ENCODE peak calls at places on chromosomes 12 and 14, in eight cellular contexts. Q, V, X, N, K, E, G and M are unnamed samples.

GRCh38 chr12:12734561-12735071 is 17.4 kb downstream of the CDKN1B start:
- DNase-seq in G (no peak), K (no peak), E (no peak), Q (no peak), V (no peak), X (no peak), N (peak; percentile 75), M (no peak)

GRCh38 chr12:106252056-106252455 is 4.2 kb upstream of the CKAP4 start:
- DNase-seq in E (no peak), V (no peak), Q (no peak), G (no peak), X (no peak), K (no peak), N (no peak), M (no peak)

GRCh38 chr12:125355614-125356013 is 290.4 kb downstream of the AACS start:
- DNase-seq in Q (no peak), K (no peak), X (no peak), V (no peak), G (no peak), E (no peak), N (no peak), M (no peak)

GRCh38 chr12:7155471-7156034 is 25.4 kb downstream of the CLSTN3 start:
- DNase-seq in G (no peak), K (no peak), N (no peak), V (no peak), Q (no peak), E (no peak), X (no peak), M (no peak)

GRCh38 chr14:79011091-79011919 is 841.1 kb downstream of the NRXN3 start:
- DNase-seq in N (peak; percentile 84), Q (no peak), E (no peak), G (no peak), K (no peak), X (no peak), V (peak; percentile 76), M (no peak)

GRCh38 chr12:122870867-122871664 is 24.9 kb downstream of the VPS37B start:
- DNase-seq in K (no peak), G (no peak), V (peak; percentile 87), N (peak; percentile 70), Q (no peak), X (no peak), E (peak; percentile 20), M (no peak)

GRCh38 chr14:87076146-87076545 is 916.8 kb downstream of the GALC start:
- DNase-seq in G (no peak), E (no peak), K (no peak), V (no peak), X (no peak), N (no peak), Q (no peak), M (no peak)

GRCh38 chr12:79347852-79348251 is 342.9 kb downstream of the PAWR start:
- DNase-seq in V (peak; percentile 11), G (no peak), N (no peak), E (no peak), X (no peak), K (no peak), Q (no peak), M (no peak)

GRCh38 chr14:100065942-100066574 is 836 bp downstream of the EVL start:
- DNase-seq in N (no peak), G (no peak), E (no peak), Q (no peak), V (no peak), K (peak; percentile 82), X (no peak), M (no peak)

GRCh38 chr12:3129301-3130052 is 52.3 kb downstream of the TSPAN9 start:
- DNase-seq in G (no peak), N (peak; percentile 88), Q (no peak), X (no peak), E (no peak), K (no peak), V (no peak), M (no peak)

GRCh38 chr14:94136575-94137331 is 7.3 kb upstream of the IFI27L2 start:
- DNase-seq in X (peak; percentile 61), V (peak; percentile 80), G (peak; percentile 89), Q (peak; percentile 78), N (peak; percentile 76), E (peak; percentile 85), K (peak; percentile 86), M (peak; percentile 81)

GRCh38 chr14:90484291-90484690 is 87.5 kb downstream of the CALM1 start:
- DNase-seq in G (no peak), N (no peak), Q (no peak), X (no peak), E (no peak), K (no peak), V (no peak), M (no peak)

GRCh38 chr12:69720748-69721147 is 17.9 kb upstream of the RAB3IP start:
- DNase-seq in E (no peak), X (no peak), Q (no peak), N (no peak), G (no peak), K (no peak), V (no peak), M (no peak)

GRCh38 chr12:64042901-64043300 is 179.2 kb downstream of the KICS2 start:
- DNase-seq in Q (no peak), V (no peak), G (no peak), N (peak; percentile 68), X (no peak), K (no peak), E (no peak), M (no peak)

GRCh38 chr14:42334931-42335330 is 728.3 kb downstream of the LRFN5 start:
- DNase-seq in X (no peak), N (no peak), V (no peak), Q (no peak), K (no peak), G (no peak), E (no peak), M (no peak)

DNA sequence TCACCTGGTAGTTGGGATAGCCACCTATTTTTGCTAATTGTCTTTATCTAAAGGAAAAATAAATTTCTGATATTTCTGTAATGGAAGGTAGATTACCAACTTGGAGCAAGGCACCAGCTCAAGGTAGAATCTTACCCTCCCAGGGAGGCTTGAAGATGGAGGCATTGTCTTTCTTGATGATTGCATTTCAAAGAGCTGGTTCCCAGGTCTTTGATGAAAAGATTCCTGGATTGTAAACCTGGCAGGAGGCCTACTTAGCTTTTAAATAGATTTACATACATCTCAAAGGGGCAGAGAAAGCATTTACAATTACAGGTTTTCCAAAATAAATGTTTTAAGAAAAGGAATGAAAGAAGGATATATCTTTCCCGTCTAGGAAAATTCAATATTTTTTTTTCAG is 729.2 kb downstream of the LRFN5 start:
- DNase-seq in X (no peak), Q (no peak), G (no peak), N (no peak), K (no peak), E (no peak), V (no peak), M (no peak)
- H3K4me3 ChIP-seq in X (no peak overlapping the region), Q (no peak overlapping the region), G (no peak overlapping the region), N (no peak overlapping the region), K (no peak overlapping the region), E (no peak overlapping the region), V (no peak overlapping the region), M (no peak overlapping the region)

GRCh38 chr12:25056486-25057130 is 107.7 kb upstream of the BCAT1 start:
- DNase-seq in E (no peak), N (no peak), V (no peak), K (no peak), G (no peak), Q (no peak), X (no peak), M (no peak)
- H3K4me1 ChIP-seq in E (no peaks in the 10 kb centered on the region), N (no peaks in the 10 kb centered on the region), V (no peaks in the 10 kb centered on the region), K (no peaks in the 10 kb centered on the region), G (no peaks in the 10 kb centered on the region), Q (peaks cover 6% of the 10 kb centered on the region), X (no peaks in the 10 kb centered on the region), M (no peaks in the 10 kb centered on the region)

DNA sequence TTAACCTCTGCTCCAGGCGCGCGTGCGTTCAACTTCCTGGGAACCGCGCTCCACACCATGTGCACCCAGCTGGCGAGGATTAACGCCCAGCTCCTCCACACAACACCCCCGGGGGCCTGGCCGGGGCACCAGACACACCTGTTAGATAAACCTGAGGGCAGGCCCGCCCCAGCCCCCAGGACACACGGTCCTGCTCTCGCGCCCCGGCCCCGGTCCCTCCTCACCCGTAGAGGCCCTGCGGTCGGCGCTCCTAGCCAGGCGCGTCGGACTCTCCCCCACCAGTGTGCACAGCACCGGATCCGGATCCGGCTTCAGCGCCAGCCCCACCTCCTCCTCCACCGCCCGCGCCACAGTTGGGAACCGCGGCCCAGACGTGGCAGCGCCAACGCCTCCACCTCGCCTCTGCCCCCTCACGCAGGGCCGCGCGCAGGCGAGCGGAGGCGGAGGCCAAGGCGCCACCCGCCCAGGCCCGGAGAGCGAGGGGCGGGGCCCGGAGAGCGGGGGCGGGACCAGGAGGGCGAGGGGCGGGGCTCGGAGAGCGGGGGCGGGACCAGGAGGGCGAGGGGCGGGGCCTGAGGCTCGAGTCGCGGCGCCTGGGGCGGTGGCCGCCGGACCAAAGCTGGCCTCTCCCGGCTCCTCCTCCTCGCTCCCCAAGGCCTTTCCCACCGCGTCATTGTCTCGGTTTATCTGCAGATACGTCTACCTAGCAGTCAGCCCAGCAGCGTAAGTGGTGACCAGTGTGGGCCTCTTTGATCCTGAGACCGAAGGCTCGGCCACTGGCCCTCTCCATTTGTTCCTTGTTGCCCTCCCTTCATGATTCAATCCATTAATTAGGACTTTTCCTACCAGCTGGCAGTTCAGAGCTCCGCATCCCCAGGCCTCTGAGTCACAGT is at the start of gene GNPNAT1:
- DNase-seq in E (peak; percentile 84), Q (peak; percentile 86), N (peak; percentile 91), X (peak; percentile 67), V (peak; percentile 94), K (peak; percentile 75), G (peak; percentile 87), M (peak; percentile 88)
- TF ChIP-seq POLR2A in E (peak; percentile 67), Q (peak; percentile 34), N (peak; percentile 77), X (peak; percentile 51), V (peak; percentile 96), K (peak; percentile 46), G (peak; percentile 53), M (peak; percentile 56)

GRCh38 chr14:21192875-21193535 is 37.1 kb upstream of the OR5AU1 start:
- DNase-seq in E (no peak), Q (no peak), G (no peak), N (peak; percentile 40), V (no peak), X (no peak), K (no peak), M (no peak)

GRCh38 chr14:21192447-21192822 is 36.6 kb upstream of the OR5AU1 start:
- DNase-seq in G (no peak), E (no peak), Q (no peak), V (no peak), N (no peak), K (no peak), X (no peak), M (no peak)

GRCh38 chr14:21191809-21192446 is 36.1 kb upstream of the OR5AU1 start:
- DNase-seq in N (no peak), V (no peak), Q (peak; percentile 35), X (no peak), E (peak; percentile 43), G (peak; percentile 44), K (peak; percentile 85), M (peak; percentile 80)

GRCh38 chr14:21194597-21194996 is 38.7 kb upstream of the OR5AU1 start:
- DNase-seq in G (no peak), E (no peak), K (no peak), Q (no peak), N (no peak), V (no peak), X (no peak), M (no peak)

DNA sequence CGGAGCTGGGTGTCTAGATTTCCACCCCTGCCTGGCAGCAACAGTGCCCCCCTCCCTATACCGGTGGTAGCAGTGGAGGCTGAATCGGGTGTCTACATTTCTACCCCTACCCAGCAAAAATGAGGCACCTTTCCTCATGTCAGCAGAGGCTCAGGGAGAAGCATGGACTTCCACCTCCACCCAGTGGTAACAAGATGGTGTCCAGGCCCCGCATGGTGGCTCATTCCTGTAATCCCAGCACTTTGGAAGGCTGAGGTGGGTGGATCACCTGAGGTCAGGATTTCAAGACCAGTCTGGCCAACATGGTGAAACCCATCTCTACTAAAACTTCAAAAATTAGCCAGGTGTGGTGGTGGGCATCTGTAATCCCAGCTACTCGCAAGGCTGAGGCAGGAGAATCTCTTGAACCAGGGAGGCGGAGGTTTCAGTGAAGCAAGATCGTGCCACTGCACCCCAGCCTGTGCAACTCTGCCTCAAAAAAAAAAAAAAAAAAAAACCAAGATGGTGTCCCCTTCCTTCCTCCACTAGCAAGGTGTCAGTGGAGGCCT is 35.5 kb upstream of the OR5AU1 start:
- DNase-seq in N (no peak), G (no peak), V (no peak), Q (no peak), X (no peak), K (no peak), E (no peak), M (no peak)
- H3K4me3 ChIP-seq in N (no peak overlapping the region), G (no peak overlapping the region), V (no peak overlapping the region), Q (no peak overlapping the region), X (no peak overlapping the region), K (no peak overlapping the region), E (no peak overlapping the region), M (peak overlapping the region; percentile 37)